ENCODE peak calls at places on chromosomes 3 and 15, in nine cellular contexts. J is AG09319, H is HS-5, N is PC-3, O is NCI-H1436 treated with DMSO at 0.1 percent for 48 hours, T is GDM1, K is foreskin fibroblast, F is memory B cell, I is M059J. U is an unnamed sample.

GRCh38 chr15:46413799-46414198 is 779.0 kb downstream of the SQOR start:
- DNase-seq in T (no peak), F (no peak), J (no peak), O (no peak), N (peak; percentile 12), H (peak; percentile 53), K (peak; percentile 48), I (peak; percentile 54), U (no peak)

GRCh38 chr15:96412045-96412918 is 81.8 kb downstream of the NR2F2 start:
- DNase-seq in N (no peak), J (no peak), I (no peak), T (no peak), H (no peak), F (no peak), K (no peak), O (no peak), U (no peak)

GRCh38 chr3:8464668-8465067 is 37.0 kb upstream of the LMCD1 start:
- DNase-seq in F (no peak), H (no peak), O (no peak), N (no peak), J (no peak), T (no peak), I (no peak), K (no peak), U (no peak)

GRCh38 chr3:38247366-38248035 is 18.1 kb upstream of the SLC22A13 start:
- DNase-seq in K (peak; percentile 87), O (no peak), T (no peak), J (peak; percentile 54), I (peak; percentile 86), H (peak; percentile 79), N (peak; percentile 95), F (no peak), U (peak; percentile 80)

GRCh38 chr15:38474155-38474757 is 20.3 kb downstream of the FAM98B start:
- DNase-seq in J (peak; percentile 50), F (peak; percentile 46), N (peak; percentile 66), T (peak; percentile 54), H (no peak), K (peak; percentile 29), I (peak; percentile 64), O (peak; percentile 13), U (peak; percentile 59)

GRCh38 chr3:12372762-12373280 is 84.0 kb downstream of the PPARG start:
- DNase-seq in F (no peak), H (no peak), I (no peak), J (no peak), N (no peak), O (no peak), T (no peak), K (no peak), U (no peak)

GRCh38 chr3:14563946-14564539 is 23.9 kb upstream of the GRIP2 start:
- DNase-seq in T (no peak), K (no peak), J (no peak), O (no peak), H (no peak), I (no peak), N (no peak), F (no peak), U (no peak)

GRCh38 chr3:161560006-161560637 is 63.5 kb downstream of the OTOL1 start:
- DNase-seq in T (no peak), N (peak; percentile 80), F (no peak), J (peak; percentile 4), K (peak; percentile 41), O (no peak), H (peak; percentile 45), I (peak; percentile 38), U (peak; percentile 52)

GRCh38 chr3:11818033-11818432 is 28.7 kb downstream of the TAMM41 start:
- DNase-seq in F (no peak), K (no peak), N (peak; percentile 69), I (peak; percentile 90), H (no peak), O (no peak), T (no peak), J (no peak), U (no peak)

GRCh38 chr3:140898340-140899180 is 43.1 kb upstream of the SLC25A36 start:
- DNase-seq in K (peak; percentile 63), N (peak; percentile 65), O (peak; percentile 21), J (peak; percentile 62), I (peak; percentile 82), F (peak; percentile 17), T (peak; percentile 31), H (peak; percentile 71), U (peak; percentile 79)

GRCh38 chr3:184635126-184635525 is 73.5 kb downstream of the EPHB3 start:
- DNase-seq in J (no peak), N (peak; percentile 46), O (no peak), H (no peak), K (no peak), I (peak; percentile 38), T (no peak), F (no peak), U (no peak)

GRCh38 chr15:79431636-79432344 is at the start of gene MINAR1:
- DNase-seq in K (peak; percentile 42), O (no peak), T (no peak), H (peak; percentile 8), I (peak; percentile 62), J (peak; percentile 3), F (no peak), N (peak; percentile 23), U (peak; percentile 40)